ENCODE peak calls at places on chromosomes 2 and 18, in nine cellular contexts. One of them, this sample, is unnamed.
A peak's percentile ranks its signal among the peaks of the same experiment; 100 is the strongest.

GRCh38 chr2:136448435-136448834 is 316.9 kb upstream of the THSD7B start:
- DNase-seq in hepatocyte: no peak
- DNase-seq in lower lobe of right lung: no peak
- DNase-seq in astrocyte of the spinal cord: peak; percentile 5
- DNase-seq in neural progenitor cell: no peak
- DNase-seq in psoas muscle: no peak
- DNase-seq in fibroblast of villous mesenchyme: no peak
- DNase-seq in brain microvascular endothelial cell: no peak
- DNase-seq in OCI-LY7: peak; percentile 52
- DNase-seq in this sample: no peak

GRCh38 chr18:70047931-70048603 is 100.4 kb upstream of the CD226 start:
- DNase-seq in hepatocyte: no peak
- DNase-seq in lower lobe of right lung: no peak
- DNase-seq in astrocyte of the spinal cord: peak; percentile 47
- DNase-seq in neural progenitor cell: no peak
- DNase-seq in psoas muscle: no peak
- DNase-seq in fibroblast of villous mesenchyme: no peak
- DNase-seq in brain microvascular endothelial cell: no peak
- DNase-seq in OCI-LY7: no peak
- DNase-seq in this sample: peak; percentile 41

GRCh38 chr2:64276417-64277095 is 132.3 kb upstream of the PELI1 start:
- DNase-seq in hepatocyte: no peak
- DNase-seq in lower lobe of right lung: no peak
- DNase-seq in astrocyte of the spinal cord: no peak
- DNase-seq in neural progenitor cell: peak; percentile 35
- DNase-seq in psoas muscle: no peak
- DNase-seq in fibroblast of villous mesenchyme: no peak
- DNase-seq in brain microvascular endothelial cell: no peak
- DNase-seq in OCI-LY7: no peak
- DNase-seq in this sample: peak; percentile 62

GRCh38 chr2:117523267-117523666 is 291.2 kb upstream of the DDX18 start:
- DNase-seq in hepatocyte: peak; percentile 78
- DNase-seq in lower lobe of right lung: peak; percentile 64
- DNase-seq in astrocyte of the spinal cord: peak; percentile 23
- DNase-seq in neural progenitor cell: no peak
- DNase-seq in psoas muscle: peak; percentile 16
- DNase-seq in fibroblast of villous mesenchyme: no peak
- DNase-seq in brain microvascular endothelial cell: no peak
- DNase-seq in OCI-LY7: no peak
- DNase-seq in this sample: peak; percentile 6

GRCh38 chr2:195779491-195779890 is 122.5 kb downstream of the SLC39A10 start:
- DNase-seq in hepatocyte: no peak
- DNase-seq in lower lobe of right lung: no peak
- DNase-seq in astrocyte of the spinal cord: no peak
- DNase-seq in neural progenitor cell: no peak
- DNase-seq in psoas muscle: no peak
- DNase-seq in fibroblast of villous mesenchyme: no peak
- DNase-seq in brain microvascular endothelial cell: peak; percentile 46
- DNase-seq in OCI-LY7: no peak
- DNase-seq in this sample: no peak

GRCh38 chr2:239253264-239253663 is 147.6 kb downstream of the HDAC4 start:
- DNase-seq in hepatocyte: no peak
- DNase-seq in lower lobe of right lung: no peak
- DNase-seq in astrocyte of the spinal cord: no peak
- DNase-seq in neural progenitor cell: no peak
- DNase-seq in psoas muscle: no peak
- DNase-seq in fibroblast of villous mesenchyme: no peak
- DNase-seq in brain microvascular endothelial cell: no peak
- DNase-seq in OCI-LY7: peak; percentile 80
- DNase-seq in this sample: no peak

GRCh38 chr2:112787729-112788401 is 3.6 kb upstream of the IL1A start:
- DNase-seq in hepatocyte: no peak
- DNase-seq in lower lobe of right lung: no peak
- DNase-seq in astrocyte of the spinal cord: no peak
- DNase-seq in neural progenitor cell: no peak
- DNase-seq in psoas muscle: no peak
- DNase-seq in fibroblast of villous mesenchyme: no peak
- DNase-seq in brain microvascular endothelial cell: no peak
- DNase-seq in OCI-LY7: no peak
- DNase-seq in this sample: no peak

GRCh38 chr2:67883316-67884080 is 179.3 kb downstream of the C1D start:
- DNase-seq in hepatocyte: no peak
- DNase-seq in lower lobe of right lung: no peak
- DNase-seq in astrocyte of the spinal cord: no peak
- DNase-seq in neural progenitor cell: no peak
- DNase-seq in psoas muscle: no peak
- DNase-seq in fibroblast of villous mesenchyme: no peak
- DNase-seq in brain microvascular endothelial cell: no peak
- DNase-seq in OCI-LY7: no peak
- DNase-seq in this sample: no peak

GRCh38 chr2:42810971-42811865 is 18.8 kb upstream of the HAAO start:
- DNase-seq in hepatocyte: peak; percentile 62
- DNase-seq in lower lobe of right lung: peak; percentile 61
- DNase-seq in astrocyte of the spinal cord: peak; percentile 50
- DNase-seq in neural progenitor cell: peak; percentile 81
- DNase-seq in psoas muscle: peak; percentile 55
- DNase-seq in fibroblast of villous mesenchyme: peak; percentile 52
- DNase-seq in brain microvascular endothelial cell: peak; percentile 15
- DNase-seq in OCI-LY7: no peak
- DNase-seq in this sample: peak; percentile 82

GRCh38 chr18:10123006-10123950 is 209.5 kb downstream of the VAPA start:
- DNase-seq in hepatocyte: no peak
- DNase-seq in lower lobe of right lung: no peak
- DNase-seq in astrocyte of the spinal cord: no peak
- DNase-seq in neural progenitor cell: no peak
- DNase-seq in psoas muscle: no peak
- DNase-seq in fibroblast of villous mesenchyme: no peak
- DNase-seq in brain microvascular endothelial cell: no peak
- DNase-seq in OCI-LY7: no peak
- DNase-seq in this sample: no peak

GRCh38 chr2:215531284-215531683 is 95.4 kb upstream of the FN1 start:
- DNase-seq in hepatocyte: peak; percentile 10
- DNase-seq in lower lobe of right lung: no peak
- DNase-seq in astrocyte of the spinal cord: peak; percentile 88
- DNase-seq in neural progenitor cell: no peak
- DNase-seq in psoas muscle: no peak
- DNase-seq in fibroblast of villous mesenchyme: peak; percentile 61
- DNase-seq in brain microvascular endothelial cell: peak; percentile 88
- DNase-seq in OCI-LY7: no peak
- DNase-seq in this sample: peak; percentile 88

GRCh38 chr18:63445067-63445466 is 22.8 kb upstream of the VPS4B start:
- DNase-seq in hepatocyte: no peak
- DNase-seq in lower lobe of right lung: no peak
- DNase-seq in astrocyte of the spinal cord: no peak
- DNase-seq in neural progenitor cell: no peak
- DNase-seq in psoas muscle: peak; percentile 27
- DNase-seq in fibroblast of villous mesenchyme: no peak
- DNase-seq in brain microvascular endothelial cell: no peak
- DNase-seq in OCI-LY7: no peak
- DNase-seq in this sample: no peak

GRCh38 chr2:197969391-197969893 is 165.0 kb downstream of the PLCL1 start:
- DNase-seq in hepatocyte: peak; percentile 6
- DNase-seq in lower lobe of right lung: no peak
- DNase-seq in astrocyte of the spinal cord: peak; percentile 62
- DNase-seq in neural progenitor cell: no peak
- DNase-seq in psoas muscle: no peak
- DNase-seq in fibroblast of villous mesenchyme: no peak
- DNase-seq in brain microvascular endothelial cell: peak; percentile 38
- DNase-seq in OCI-LY7: no peak
- DNase-seq in this sample: peak; percentile 28

GRCh38 chr2:225025917-225026571 is 16.2 kb downstream of the DOCK10 start:
- DNase-seq in hepatocyte: no peak
- DNase-seq in lower lobe of right lung: peak; percentile 61
- DNase-seq in astrocyte of the spinal cord: peak; percentile 81
- DNase-seq in neural progenitor cell: no peak
- DNase-seq in psoas muscle: no peak
- DNase-seq in fibroblast of villous mesenchyme: peak; percentile 65
- DNase-seq in brain microvascular endothelial cell: peak; percentile 85
- DNase-seq in OCI-LY7: no peak
- DNase-seq in this sample: peak; percentile 97

GRCh38 chr18:62759704-62760402 is 44.5 kb downstream of the PHLPP1 start:
- DNase-seq in hepatocyte: no peak
- DNase-seq in lower lobe of right lung: no peak
- DNase-seq in astrocyte of the spinal cord: peak; percentile 66
- DNase-seq in neural progenitor cell: no peak
- DNase-seq in psoas muscle: no peak
- DNase-seq in fibroblast of villous mesenchyme: no peak
- DNase-seq in brain microvascular endothelial cell: peak; percentile 52
- DNase-seq in OCI-LY7: no peak
- DNase-seq in this sample: peak; percentile 67

GRCh38 chr2:47040662-47041061 is 114.4 kb downstream of the STPG4 start:
- DNase-seq in hepatocyte: peak; percentile 45
- DNase-seq in lower lobe of right lung: no peak
- DNase-seq in astrocyte of the spinal cord: no peak
- DNase-seq in neural progenitor cell: no peak
- DNase-seq in psoas muscle: no peak
- DNase-seq in fibroblast of villous mesenchyme: no peak
- DNase-seq in brain microvascular endothelial cell: no peak
- DNase-seq in OCI-LY7: no peak
- DNase-seq in this sample: no peak

GRCh38 chr18:47809420-47809819 is 121.0 kb downstream of the SMAD2 start:
- DNase-seq in hepatocyte: peak; percentile 32
- DNase-seq in lower lobe of right lung: no peak
- DNase-seq in astrocyte of the spinal cord: no peak
- DNase-seq in neural progenitor cell: no peak
- DNase-seq in psoas muscle: no peak
- DNase-seq in fibroblast of villous mesenchyme: no peak
- DNase-seq in brain microvascular endothelial cell: no peak
- DNase-seq in OCI-LY7: no peak
- DNase-seq in this sample: no peak

GRCh38 chr2:113757059-113757657 is 716 bp upstream of the SLC35F5 start:
- DNase-seq in hepatocyte: no peak
- DNase-seq in lower lobe of right lung: peak; percentile 45
- DNase-seq in astrocyte of the spinal cord: no peak
- DNase-seq in neural progenitor cell: no peak
- DNase-seq in psoas muscle: no peak
- DNase-seq in fibroblast of villous mesenchyme: no peak
- DNase-seq in brain microvascular endothelial cell: no peak
- DNase-seq in OCI-LY7: no peak
- DNase-seq in this sample: no peak

GRCh38 chr2:176105727-176106635 is 1.1 kb upstream of the HOXD11 start:
- DNase-seq in hepatocyte: no peak
- DNase-seq in lower lobe of right lung: no peak
- DNase-seq in astrocyte of the spinal cord: no peak
- DNase-seq in neural progenitor cell: no peak
- DNase-seq in psoas muscle: no peak
- DNase-seq in fibroblast of villous mesenchyme: peak; percentile 14
- DNase-seq in brain microvascular endothelial cell: no peak
- DNase-seq in OCI-LY7: no peak
- DNase-seq in this sample: no peak

GRCh38 chr18:6397931-6398566 is 16.7 kb downstream of the L3MBTL4 start:
- DNase-seq in hepatocyte: no peak
- DNase-seq in lower lobe of right lung: no peak
- DNase-seq in astrocyte of the spinal cord: no peak
- DNase-seq in neural progenitor cell: no peak
- DNase-seq in psoas muscle: no peak
- DNase-seq in fibroblast of villous mesenchyme: no peak
- DNase-seq in brain microvascular endothelial cell: no peak
- DNase-seq in OCI-LY7: no peak
- DNase-seq in this sample: no peak

GRCh38 chr2:47344890-47345583 is 57.9 kb upstream of the MSH2 start:
- DNase-seq in hepatocyte: peak; percentile 96
- DNase-seq in lower lobe of right lung: peak; percentile 86
- DNase-seq in astrocyte of the spinal cord: peak; percentile 87
- DNase-seq in neural progenitor cell: peak; percentile 97
- DNase-seq in psoas muscle: peak; percentile 46
- DNase-seq in fibroblast of villous mesenchyme: no peak
- DNase-seq in brain microvascular endothelial cell: peak; percentile 65
- DNase-seq in OCI-LY7: no peak
- DNase-seq in this sample: no peak

DNA sequence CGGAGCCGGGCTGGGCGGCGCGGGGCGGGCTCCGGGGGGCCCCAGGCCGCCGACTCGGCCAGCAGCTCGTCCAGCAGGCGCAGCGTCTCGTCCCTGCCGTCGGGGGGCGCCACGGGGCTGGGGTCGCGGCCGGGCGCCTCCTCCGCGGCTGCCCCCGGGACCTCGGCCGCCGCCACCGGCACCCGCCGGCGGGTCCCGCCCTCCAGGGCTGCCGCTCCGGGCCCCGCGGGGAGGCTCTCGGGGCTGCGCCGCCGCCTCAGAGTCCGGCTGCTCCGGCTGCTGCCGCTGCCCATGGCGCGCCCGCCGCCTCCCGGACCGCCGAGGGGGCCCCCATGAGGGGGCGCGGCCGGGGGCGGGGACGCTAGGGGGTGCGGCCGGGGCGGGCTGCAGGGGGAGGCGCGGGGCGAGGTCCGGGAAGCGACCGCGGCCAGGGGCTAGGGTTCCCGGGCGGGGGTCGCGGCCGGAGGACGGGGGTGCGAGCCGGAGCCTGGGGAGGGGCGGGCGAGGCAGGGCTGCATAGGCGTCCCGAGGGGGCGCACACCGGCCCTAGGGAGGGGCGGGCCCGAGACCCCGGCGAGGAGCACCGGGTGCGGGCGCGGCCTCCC is at the start of gene CYS1:
- DNase-seq in hepatocyte: peak; percentile 71
- DNase-seq in lower lobe of right lung: no peak
- DNase-seq in astrocyte of the spinal cord: no peak
- DNase-seq in neural progenitor cell: peak; percentile 76
- DNase-seq in psoas muscle: peak; percentile 31
- DNase-seq in fibroblast of villous mesenchyme: no peak
- DNase-seq in brain microvascular endothelial cell: no peak
- DNase-seq in OCI-LY7: peak; percentile 44
- DNase-seq in this sample: peak; percentile 16
- TF ChIP-seq CTCF in hepatocyte: no peak
- TF ChIP-seq CTCF in lower lobe of right lung: no peak
- TF ChIP-seq CTCF in astrocyte of the spinal cord: peak; percentile 23
- TF ChIP-seq CTCF in neural progenitor cell: no peak
- TF ChIP-seq CTCF in psoas muscle: peak; percentile 26
- TF ChIP-seq CTCF in fibroblast of villous mesenchyme: peak; percentile 5
- TF ChIP-seq CTCF in brain microvascular endothelial cell: no peak
- TF ChIP-seq CTCF in OCI-LY7: no peak
- TF ChIP-seq CTCF in this sample: peak; percentile 19

GRCh38 chr2:241035818-241036396 is 37.5 kb downstream of the SNED1 start:
- DNase-seq in hepatocyte: no peak
- DNase-seq in lower lobe of right lung: no peak
- DNase-seq in astrocyte of the spinal cord: no peak
- DNase-seq in neural progenitor cell: peak; percentile 41
- DNase-seq in psoas muscle: no peak
- DNase-seq in fibroblast of villous mesenchyme: no peak
- DNase-seq in brain microvascular endothelial cell: no peak
- DNase-seq in OCI-LY7: no peak
- DNase-seq in this sample: no peak
- H3K4me3 ChIP-seq in hepatocyte: no peak overlapping the region
- H3K4me3 ChIP-seq in lower lobe of right lung: peak overlapping the region; percentile 46
- H3K4me3 ChIP-seq in astrocyte of the spinal cord: no peak overlapping the region
- H3K4me3 ChIP-seq in neural progenitor cell: peak overlapping the region; percentile 41
- H3K4me3 ChIP-seq in psoas muscle: peak overlapping the region; percentile 22
- H3K4me3 ChIP-seq in fibroblast of villous mesenchyme: no peak overlapping the region
- H3K4me3 ChIP-seq in brain microvascular endothelial cell: no peak overlapping the region
- H3K4me3 ChIP-seq in OCI-LY7: no peak overlapping the region
- H3K4me3 ChIP-seq in this sample: no peak overlapping the region

GRCh38 chr18:41532344-41533086 is 422.5 kb upstream of the PIK3C3 start:
- DNase-seq in hepatocyte: peak; percentile 30
- DNase-seq in lower lobe of right lung: no peak
- DNase-seq in astrocyte of the spinal cord: peak; percentile 1
- DNase-seq in neural progenitor cell: peak; percentile 25
- DNase-seq in psoas muscle: no peak
- DNase-seq in fibroblast of villous mesenchyme: no peak
- DNase-seq in brain microvascular endothelial cell: peak; percentile 1
- DNase-seq in OCI-LY7: no peak
- DNase-seq in this sample: peak; percentile 33
- TF ChIP-seq CTCF in hepatocyte: peak; percentile 36
- TF ChIP-seq CTCF in lower lobe of right lung: no peak
- TF ChIP-seq CTCF in astrocyte of the spinal cord: peak; percentile 15
- TF ChIP-seq CTCF in neural progenitor cell: peak; percentile 46
- TF ChIP-seq CTCF in psoas muscle: no peak
- TF ChIP-seq CTCF in fibroblast of villous mesenchyme: no peak
- TF ChIP-seq CTCF in brain microvascular endothelial cell: peak; percentile 40
- TF ChIP-seq CTCF in OCI-LY7: no peak
- TF ChIP-seq CTCF in this sample: peak; percentile 49

GRCh38 chr2:150485871-150486538 is 1.5 kb downstream of the RND3 start:
- DNase-seq in hepatocyte: peak; percentile 87
- DNase-seq in lower lobe of right lung: peak; percentile 77
- DNase-seq in astrocyte of the spinal cord: peak; percentile 90
- DNase-seq in neural progenitor cell: peak; percentile 70
- DNase-seq in psoas muscle: peak; percentile 81
- DNase-seq in fibroblast of villous mesenchyme: peak; percentile 76
- DNase-seq in brain microvascular endothelial cell: no peak
- DNase-seq in OCI-LY7: no peak
- DNase-seq in this sample: peak; percentile 86
- H3K4me3 ChIP-seq in hepatocyte: peak overlapping the region; percentile 86
- H3K4me3 ChIP-seq in lower lobe of right lung: peak overlapping the region; percentile 71
- H3K4me3 ChIP-seq in astrocyte of the spinal cord: peak overlapping the region; percentile 92
- H3K4me3 ChIP-seq in neural progenitor cell: peak overlapping the region; percentile 58
- H3K4me3 ChIP-seq in psoas muscle: peak overlapping the region; percentile 82
- H3K4me3 ChIP-seq in fibroblast of villous mesenchyme: peak overlapping the region; percentile 100
- H3K4me3 ChIP-seq in brain microvascular endothelial cell: peak overlapping the region; percentile 98
- H3K4me3 ChIP-seq in OCI-LY7: no peak overlapping the region
- H3K4me3 ChIP-seq in this sample: peak overlapping the region; percentile 93

This sample was measured in choroid plexus epithelial cell.